ENCODE peak calls at places on chromosome 11, in seven cellular contexts. D is K562, W is H1, Q is GM12878, C is HCT116, M is HepG2, B is SK-N-SH. E is an unnamed sample.

GRCh38 chr11:67024410-67024809 is 1.5 kb downstream of the SYT12 start:
- DNase-seq in D (no peak), W (no peak), B (no peak), M (no peak), Q (no peak), C (no peak), E (no peak)

GRCh38 chr11:112962854-112963367 is 1.7 kb downstream of the NCAM1 start:
- DNase-seq in W (no peak), Q (no peak), M (no peak), C (no peak), B (peak; percentile 85), D (no peak), E (no peak)

GRCh38 chr11:5837695-5838094 is 4.0 kb downstream of the OR52E6 start:
- DNase-seq in M (no peak), C (no peak), B (no peak), Q (no peak), W (no peak), D (no peak), E (no peak)

GRCh38 chr11:461626-462025 is 11.5 kb downstream of the PTDSS2 start:
- DNase-seq in M (no peak), B (no peak), D (no peak), Q (no peak), C (no peak), W (no peak), E (no peak)

GRCh38 chr11:76603202-76603601 is 67.3 kb downstream of the LRRC32 start:
- DNase-seq in B (peak; percentile 14), M (no peak), C (no peak), D (no peak), W (no peak), Q (no peak), E (no peak)

GRCh38 chr11:102927624-102927990 is 27.9 kb downstream of the MMP13 start:
- DNase-seq in C (no peak), M (no peak), W (no peak), Q (no peak), B (no peak), D (no peak), E (no peak)

GRCh38 chr11:60118333-60118732 is 29.9 kb downstream of the MS4A2 start:
- DNase-seq in B (no peak), D (no peak), C (no peak), M (no peak), W (no peak), Q (no peak), E (no peak)

GRCh38 chr11:43935131-43935979 is 7.1 kb upstream of the C11orf96 start:
- DNase-seq in C (no peak), Q (no peak), D (no peak), B (no peak), W (no peak), M (no peak), E (no peak)

GRCh38 chr11:128759597-128759996 is 65.7 kb downstream of the FLI1 start:
- DNase-seq in W (no peak), D (no peak), C (no peak), B (no peak), M (no peak), Q (no peak), E (no peak)

GRCh38 chr11:47980907-47981621 is 705 bp downstream of the PTPRJ start:
- DNase-seq in D (peak; percentile 51), Q (no peak), W (no peak), B (peak; percentile 93), M (no peak), C (no peak), E (no peak)

GRCh38 chr11:70921804-70922203 is 330.6 kb downstream of the SHANK2 start:
- DNase-seq in M (no peak), D (no peak), W (no peak), C (no peak), B (no peak), Q (no peak), E (no peak)

GRCh38 chr11:26286472-26287066 is 45.4 kb upstream of the ANO3 start:
- DNase-seq in Q (no peak), W (no peak), B (peak; percentile 47), M (peak; percentile 2), D (no peak), C (no peak), E (no peak)

GRCh38 chr11:22554221-22554620 is 71.4 kb downstream of the FANCF start:
- DNase-seq in M (no peak), C (no peak), Q (peak; percentile 4), D (no peak), W (no peak), B (no peak), E (no peak)

GRCh38 chr11:129610125-129610524 is 205.5 kb upstream of the TMEM45B start:
- DNase-seq in D (no peak), M (no peak), B (no peak), C (no peak), Q (no peak), W (no peak), E (no peak)

GRCh38 chr11:65556470-65557279 is 1.5 kb downstream of the LTBP3 start:
- DNase-seq in W (no peak), M (no peak), D (no peak), B (no peak), Q (no peak), C (no peak), E (no peak)
- H3K4me1 ChIP-seq in W (peaks cover 58% of the 10 kb centered on the region), M (peaks cover 74% of the 10 kb centered on the region), D (peaks cover 69% of the 10 kb centered on the region), B (peaks cover 66% of the 10 kb centered on the region), Q (peaks cover 2% of the 10 kb centered on the region), C (peaks cover 94% of the 10 kb centered on the region), E (peaks cover 55% of the 10 kb centered on the region)

DNA sequence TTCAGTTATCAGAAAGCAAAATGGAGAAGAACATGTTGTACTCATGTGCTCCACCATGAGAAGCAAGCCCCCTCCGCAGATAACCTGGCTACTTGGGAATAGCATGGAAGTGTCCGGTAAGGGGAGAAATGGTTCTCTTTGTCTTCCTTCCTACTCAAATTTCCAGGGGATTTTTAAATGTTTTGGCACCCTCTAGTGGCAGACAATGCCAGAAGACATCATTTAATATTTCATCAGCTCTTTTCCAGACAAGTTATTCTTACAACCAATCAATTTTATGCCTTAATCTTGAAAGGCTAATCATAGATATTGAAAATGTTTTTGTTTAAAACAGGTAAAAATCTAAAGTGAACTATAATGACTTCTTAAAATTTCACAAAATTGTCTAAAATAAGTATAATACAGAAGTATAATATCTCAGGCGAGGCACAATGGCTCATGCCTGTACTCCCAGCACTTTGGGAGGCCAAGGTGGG is 15.7 kb downstream of the CRTAM start:
- DNase-seq in W (no peak), C (peak; percentile 84), B (peak; percentile 76), Q (no peak), M (peak; percentile 66), D (peak; percentile 55), E (peak; percentile 77)
- TF ChIP-seq YY1 in W (peak; percentile 14), C (no peak), B (peak; percentile 19), Q (no peak), M (no peak), D (no peak), E (no peak)

DNA sequence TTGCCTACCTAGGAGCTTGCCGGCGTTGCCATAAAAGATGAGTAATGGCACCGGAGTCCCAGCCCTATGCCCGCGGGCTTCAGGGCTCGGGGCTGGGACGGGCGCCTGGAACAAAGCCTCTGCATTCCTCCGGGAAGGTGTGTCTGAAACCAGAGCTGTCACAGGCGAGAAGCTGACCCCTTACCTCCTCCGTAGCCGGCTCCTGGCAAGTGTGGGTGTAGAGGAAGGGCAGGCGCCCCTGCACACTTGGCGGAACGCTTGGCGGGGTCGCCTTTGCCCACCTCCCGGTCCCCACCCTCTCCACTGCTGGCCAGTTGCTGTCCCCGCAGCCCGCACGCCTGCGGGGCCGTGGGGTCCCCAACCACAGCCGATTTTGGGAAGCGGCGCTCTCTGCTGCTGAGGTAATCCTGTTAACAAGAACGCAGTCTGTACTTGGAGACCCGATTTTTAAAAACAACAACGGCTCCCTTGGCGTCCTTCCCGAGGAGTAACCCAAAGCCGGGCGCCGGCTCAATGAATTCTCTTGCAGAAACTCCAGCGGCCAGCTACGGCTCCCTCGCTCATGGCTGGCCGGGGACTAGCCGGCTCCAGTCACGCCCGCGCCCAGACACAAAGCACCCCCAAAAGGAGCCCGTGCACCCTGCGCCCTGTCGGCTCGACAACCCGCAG is 89.3 kb downstream of the PLEKHA7 start:
- DNase-seq in C (peak; percentile 78), M (peak; percentile 78), W (no peak), D (no peak), Q (no peak), B (peak; percentile 55), E (peak; percentile 22)
- H3K9ac ChIP-seq in C (peak overlapping the region; percentile 61), M (peak overlapping the region; percentile 40), W (no peak overlapping the region), D (no peak overlapping the region), Q (no peak overlapping the region), B (no peak overlapping the region), E (peak overlapping the region; percentile 56)

GRCh38 chr11:69156673-69157155 is 979 bp downstream of the SMIM38 start:
- DNase-seq in B (no peak), C (no peak), D (peak; percentile 55), W (no peak), Q (no peak), M (peak; percentile 69), E (no peak)

GRCh38 chr11:69158301-69159152 is 2.8 kb downstream of the SMIM38 start:
- DNase-seq in M (no peak), B (no peak), C (no peak), Q (no peak), D (no peak), W (no peak), E (no peak)

GRCh38 chr11:69156218-69156639 is 494 bp downstream of the SMIM38 start:
- DNase-seq in D (peak; percentile 56), M (no peak), B (no peak), Q (no peak), W (no peak), C (no peak), E (no peak)

GRCh38 chr11:69157822-69158231 is 2.1 kb downstream of the SMIM38 start:
- DNase-seq in C (no peak), M (no peak), W (no peak), Q (no peak), B (no peak), D (no peak), E (no peak)

DNA sequence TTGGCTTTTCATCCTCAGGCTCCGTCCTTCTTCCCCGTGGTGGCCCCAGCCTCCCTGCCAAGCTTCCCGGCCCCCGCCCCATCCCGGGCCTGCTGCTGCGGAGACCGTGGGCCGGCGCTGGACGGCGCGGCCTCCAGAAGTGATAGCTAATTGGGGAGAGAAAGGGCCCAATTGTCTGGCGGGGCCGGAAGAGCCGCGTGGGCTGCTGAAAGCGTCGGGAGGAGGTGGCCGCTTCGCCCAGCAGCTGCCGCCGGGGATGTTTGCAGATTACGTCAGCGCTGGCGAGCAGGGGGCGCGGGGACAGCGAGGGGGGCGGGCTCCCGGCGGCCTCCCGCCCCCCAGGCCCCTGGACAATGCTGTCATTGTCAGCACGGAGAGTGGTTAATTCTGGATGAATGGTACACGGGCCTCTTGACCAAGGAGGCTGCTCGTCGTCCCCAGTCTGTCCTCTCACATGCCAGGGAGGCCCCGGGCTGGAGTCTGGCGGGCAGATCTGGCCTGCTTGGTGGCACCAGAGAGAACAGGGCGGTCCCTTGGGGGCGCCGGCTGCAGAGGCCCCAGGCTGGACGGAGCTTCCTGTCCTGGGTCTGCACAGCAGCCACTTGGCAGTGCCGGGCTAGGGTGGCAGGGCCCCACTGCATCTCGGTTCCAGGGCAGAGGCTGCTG is 1.6 kb downstream of the SMIM38 start:
- DNase-seq in C (no peak), B (peak; percentile 97), Q (no peak), W (no peak), M (peak; percentile 91), D (peak; percentile 47), E (no peak)
- H3K4me1 ChIP-seq in C (no peaks in the 10 kb centered on the region), B (peaks cover 36% of the 10 kb centered on the region), Q (peaks cover 32% of the 10 kb centered on the region), W (peaks cover 6% of the 10 kb centered on the region), M (peaks cover 65% of the 10 kb centered on the region), D (peaks cover 36% of the 10 kb centered on the region), E (peaks cover 3% of the 10 kb centered on the region)

GRCh38 chr11:36131719-36132349 is 157.4 kb downstream of the COMMD9 start:
- DNase-seq in B (peak; percentile 65), M (peak; percentile 20), D (peak; percentile 62), W (no peak), C (no peak), Q (no peak), E (peak; percentile 54)
- TF ChIP-seq YY1 in B (no peak), M (no peak), D (no peak), W (no peak), C (no peak), Q (no peak), E (no peak)

GRCh38 chr11:65871811-65872548 is 620 bp downstream of the EFEMP2 start:
- DNase-seq in C (no peak), Q (no peak), M (no peak), B (peak; percentile 75), D (no peak), W (no peak), E (no peak)
- H3K9ac ChIP-seq in C (no peak overlapping the region), Q (no peak overlapping the region), M (peak overlapping the region; percentile 69), B (peak overlapping the region; percentile 70), D (peak overlapping the region; percentile 81), W (no peak overlapping the region), E (peak overlapping the region; percentile 68)